ENCODE peak calls at places on chromosomes 4 and X, in eight cellular contexts. B is A673, A is endothelial cell of umbilical vein, P is A549, C is tibial nerve, S is heart right ventricle, T is fibroblast of lung, L is upper lobe of left lung. O is an unnamed sample.
A peak's percentile ranks its signal among the peaks of the same experiment; 100 is the strongest.

GRCh38 chr4:22670953-22671352 is 21.8 kb upstream of the GBA3 start:
- DNase-seq in C (no peak), L (no peak), A (no peak), T (peak; percentile 54), P (no peak), B (peak; percentile 7), S (no peak), O (no peak)

GRCh38 chr4:170008376-170008775 is 17.8 kb downstream of the MFAP3L start:
- DNase-seq in S (no peak), B (peak; percentile 11), C (no peak), L (no peak), A (no peak), P (peak; percentile 10), T (no peak), O (no peak)

GRCh38 chrX:153434801-153435200 is 11.1 kb downstream of the TREX2 start:
- DNase-seq in B (no peak), C (no peak), A (no peak), P (no peak), S (no peak), L (no peak), T (no peak), O (no peak)

GRCh38 chr4:7063362-7063761 is 4.5 kb downstream of the GRPEL1 start:
- DNase-seq in C (no peak), L (no peak), A (no peak), B (no peak), P (no peak), S (no peak), T (no peak), O (no peak)

GRCh38 chr4:170400346-170400745 is 310.6 kb upstream of the AADAT start:
- DNase-seq in P (no peak), L (no peak), C (no peak), B (no peak), S (no peak), A (no peak), T (no peak), O (no peak)

GRCh38 chr4:7538518-7538917 is 103.8 kb upstream of the PSAPL1 start:
- DNase-seq in T (no peak), S (no peak), L (no peak), A (no peak), P (no peak), C (no peak), B (no peak), O (no peak)

GRCh38 chr4:2813446-2814405 is 20.8 kb downstream of the SH3BP2 start:
- DNase-seq in C (no peak), B (no peak), A (no peak), L (peak; percentile 46), P (no peak), S (no peak), T (no peak), O (no peak)

GRCh38 chr4:4689694-4690440 is 148.0 kb upstream of the STX18 start:
- DNase-seq in L (no peak), S (no peak), P (no peak), T (peak; percentile 42), A (no peak), B (no peak), C (no peak), O (no peak)

GRCh38 chr4:66023061-66023460 is 352.8 kb upstream of the EPHA5 start:
- DNase-seq in S (no peak), A (no peak), C (no peak), B (no peak), T (peak; percentile 19), P (no peak), L (no peak), O (no peak)

GRCh38 chr4:30380404-30380998 is 339.7 kb upstream of the PCDH7 start:
- DNase-seq in T (peak; percentile 73), L (no peak), S (no peak), A (peak; percentile 76), B (peak; percentile 77), P (peak; percentile 68), C (no peak), O (no peak)

DNA sequence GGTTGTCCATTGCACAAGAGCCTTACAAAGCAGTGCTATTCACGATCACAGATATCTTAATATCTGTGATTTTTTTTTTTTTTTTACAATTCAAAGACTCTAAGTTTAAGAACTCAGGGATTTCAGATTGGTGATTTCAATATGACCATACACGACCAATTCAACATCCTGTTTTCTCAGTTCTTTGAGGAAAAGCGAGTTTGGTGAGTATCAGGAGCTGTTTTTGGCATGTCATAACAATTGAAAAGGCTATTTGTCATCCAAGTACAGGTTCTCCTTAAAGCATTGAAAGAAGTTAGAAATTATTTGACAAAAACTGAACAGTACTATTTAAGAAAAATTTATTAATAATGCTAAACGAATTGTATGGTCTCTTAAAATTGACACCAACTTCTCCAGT is 9.1 kb upstream of the ARHGEF6 start:
- DNase-seq in S (no peak), T (no peak), A (no peak), P (no peak), L (no peak), C (no peak), B (no peak), O (no peak)
- H3K4me1 ChIP-seq in S (no peaks in the 10 kb centered on the region), T (no peaks in the 10 kb centered on the region), A (no peaks in the 10 kb centered on the region), P (no peaks in the 10 kb centered on the region), L (no peaks in the 10 kb centered on the region), C (no peaks in the 10 kb centered on the region), B (no peaks in the 10 kb centered on the region), O (no peaks in the 10 kb centered on the region)

GRCh38 chr4:187071896-187072295 is 348.2 kb upstream of the FAT1 start:
- DNase-seq in L (no peak), P (no peak), C (no peak), B (no peak), A (no peak), S (no peak), T (no peak), O (no peak)

GRCh38 chr4:187065836-187066235 is 342.2 kb upstream of the FAT1 start:
- DNase-seq in B (no peak), S (no peak), P (no peak), T (no peak), C (no peak), L (peak; percentile 43), A (no peak), O (no peak)

GRCh38 chr4:187070740-187071139 is 347.1 kb upstream of the FAT1 start:
- DNase-seq in S (no peak), B (no peak), T (no peak), C (no peak), P (no peak), A (no peak), L (no peak), O (no peak)

GRCh38 chr4:187070158-187070557 is 346.5 kb upstream of the FAT1 start:
- DNase-seq in B (no peak), P (no peak), C (no peak), L (no peak), A (no peak), T (no peak), S (no peak), O (no peak)

GRCh38 chr4:187069398-187069797 is 345.7 kb upstream of the FAT1 start:
- DNase-seq in A (no peak), L (peak; percentile 67), P (no peak), B (no peak), T (no peak), C (no peak), S (no peak), O (no peak)
- H3K4me3 ChIP-seq in A (no peak overlapping the region), L (no peak overlapping the region), P (no peak overlapping the region), B (no peak overlapping the region), T (no peak overlapping the region), C (no peak overlapping the region), S (no peak overlapping the region), O (no peak overlapping the region)

GRCh38 chrX:39440734-39441305 is 639.6 kb downstream of the MID1IP1 start:
- DNase-seq in P (no peak), B (no peak), T (no peak), A (peak; percentile 9), S (no peak), C (no peak), L (no peak), O (no peak)

GRCh38 chrX:39443240-39443639 is 642.0 kb downstream of the MID1IP1 start:
- DNase-seq in B (no peak), L (no peak), C (no peak), P (no peak), S (no peak), T (no peak), A (no peak), O (no peak)

GRCh38 chrX:39445336-39445735 is 644.1 kb downstream of the MID1IP1 start:
- DNase-seq in P (peak; percentile 6), C (no peak), T (no peak), A (peak; percentile 14), B (peak; percentile 7), L (no peak), S (no peak), O (no peak)

GRCh38 chrX:39439910-39440733 is 638.9 kb downstream of the MID1IP1 start:
- DNase-seq in C (no peak), T (no peak), L (no peak), A (no peak), P (no peak), S (no peak), B (no peak), O (no peak)

GRCh38 chrX:39442332-39442731 is 641.1 kb downstream of the MID1IP1 start:
- DNase-seq in B (no peak), A (no peak), L (no peak), S (no peak), C (no peak), P (no peak), T (no peak), O (no peak)
- TF ChIP-seq CTCF in B (no peak), A (no peak), L (no peak), S (no peak), C (no peak), P (no peak), T (no peak), O (no peak)

GRCh38 chr4:10005632-10006031 is 15.7 kb downstream of the SLC2A9 start:
- DNase-seq in C (no peak), T (no peak), P (no peak), S (no peak), L (no peak), A (no peak), B (no peak), O (no peak)
- H3K4me1 ChIP-seq in C (peaks cover 21% of the 10 kb centered on the region), T (no peaks in the 10 kb centered on the region), P (peaks cover 43% of the 10 kb centered on the region), S (peaks cover 55% of the 10 kb centered on the region), L (peaks cover 36% of the 10 kb centered on the region), A (peaks cover 20% of the 10 kb centered on the region), B (no peaks in the 10 kb centered on the region), O (peaks cover 37% of the 10 kb centered on the region)

GRCh38 chrX:10314530-10315104 is 157.8 kb downstream of the CLCN4 start:
- DNase-seq in C (no peak), S (no peak), P (peak; percentile 87), T (no peak), A (no peak), L (no peak), B (no peak), O (no peak)

GRCh38 chrX:10310502-10310901 is 153.7 kb downstream of the CLCN4 start:
- DNase-seq in L (no peak), A (no peak), T (no peak), C (no peak), S (no peak), P (no peak), B (no peak), O (no peak)
- H3K4me3 ChIP-seq in L (no peak overlapping the region), A (no peak overlapping the region), T (no peak overlapping the region), C (no peak overlapping the region), S (no peak overlapping the region), P (no peak overlapping the region), B (no peak overlapping the region), O (no peak overlapping the region)

GRCh38 chrX:12824944-12825343 is 33.7 kb downstream of the PRPS2 start:
- DNase-seq in A (no peak), S (no peak), C (no peak), L (no peak), B (no peak), T (no peak), P (peak; percentile 14), O (no peak)
- TF ChIP-seq CTCF in A (no peak), S (no peak), C (no peak), L (no peak), B (no peak), T (peak; percentile 22), P (no peak), O (no peak)